ENCODE peak calls at places on chromosomes 5 and 9, in four cellular contexts. M is CD4-positive, CD25-positive, alpha-beta regulatory T cell; W is spleen; G is pancreas. X is an unnamed sample. For H3K4me1, the result is how much of the 10 kb centered on the place peaks cover.

GRCh38 chr9:35489313-35490154 is at the start of gene RUSC2:
- DNase-seq in M (peak), W (peak), G (peak), X (peak)

GRCh38 chr5:124919076-124919475 is 172.6 kb upstream of the ZNF608 start:
- DNase-seq in M (no peak), W (no peak), G (no peak), X (no peak)

GRCh38 chr5:87966213-87966612 is 302.4 kb downstream of the TMEM161B start:
- DNase-seq in M (no peak), W (no peak), G (no peak), X (no peak)

GRCh38 chr5:175478008-175478383 is 364 bp upstream of the SFXN1 start:
- DNase-seq in M (no peak), W (no peak), G (no peak), X (no peak)

GRCh38 chr9:72633966-72634365 is 112.6 kb downstream of the TMC1 start:
- DNase-seq in M (no peak), W (no peak), G (no peak), X (no peak)

GRCh38 chr5:150317048-150318003 is 14.6 kb upstream of the ARSI start:
- DNase-seq in M (no peak), W (no peak), G (no peak), X (no peak)

GRCh38 chr5:464446-464842 is 21.5 kb downstream of the EXOC3 start:
- DNase-seq in M (no peak), W (peak), G (no peak), X (no peak)

GRCh38 chr5:157328277-157328912 is 62.5 kb downstream of the CYFIP2 start:
- DNase-seq in M (peak), W (peak), G (no peak), X (peak)

GRCh38 chr9:108056805-108057386 is 567.3 kb upstream of the KLF4 start:
- DNase-seq in M (no peak), W (no peak), G (no peak), X (no peak)

GRCh38 chr5:54611290-54611951 is 93.9 kb downstream of the SNX18 start:
- DNase-seq in M (no peak), W (no peak), G (no peak), X (no peak)

GRCh38 chr9:108182270-108182669 is 673.5 kb downstream of the ACTL7B start:
- DNase-seq in M (no peak), W (no peak), G (no peak), X (no peak)

GRCh38 chr5:158759276-158759675 is 340.4 kb downstream of the EBF1 start:
- DNase-seq in M (no peak), W (no peak), G (no peak), X (no peak)

GRCh38 chr9:107631788-107632187 is 142.2 kb upstream of the KLF4 start:
- DNase-seq in M (no peak), W (no peak), G (no peak), X (no peak)

GRCh38 chr9:76873056-76873792 is 32.7 kb downstream of the PRUNE2 start:
- DNase-seq in M (no peak), W (no peak), G (no peak), X (no peak)

GRCh38 chr9:110835404-110835803 is 166.8 kb downstream of the MUSK start:
- DNase-seq in M (no peak), W (no peak), G (no peak), X (no peak)

DNA sequence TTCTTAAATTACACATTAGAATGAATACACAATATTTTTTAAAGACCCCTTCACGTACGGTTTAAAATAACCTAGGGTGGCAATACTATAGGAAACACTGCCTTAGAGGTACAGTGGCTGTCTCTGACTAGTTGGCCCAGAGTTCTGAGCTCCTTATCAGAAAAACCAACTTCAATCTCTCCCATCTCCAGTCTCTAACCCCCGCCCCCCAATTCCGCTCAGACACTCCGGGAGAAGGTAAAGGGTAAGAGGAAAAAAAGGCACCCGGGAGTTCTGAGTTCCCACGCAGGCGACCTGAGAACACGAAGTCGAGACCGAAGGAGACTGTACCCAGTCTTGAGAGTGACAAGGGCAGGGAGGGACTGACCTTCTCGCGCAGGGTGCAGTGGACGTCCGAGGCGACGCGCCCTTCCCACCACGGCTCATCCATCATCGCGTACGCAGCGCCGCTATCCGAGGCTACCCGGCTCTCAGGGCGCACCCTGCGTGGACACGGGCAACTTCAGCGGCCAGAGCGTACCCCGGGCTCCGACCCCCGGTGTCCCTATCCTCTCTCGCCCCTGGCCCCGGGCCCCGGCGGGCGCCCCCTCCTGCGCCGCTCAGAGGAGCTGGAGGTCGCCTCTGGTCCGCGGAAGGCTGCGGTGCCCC is 749 bp downstream of the CCNJL start:
- DNase-seq in M (no peak), W (peak), G (peak), X (no peak)
- H3K4me3 ChIP-seq in M (no peak), W (peak), G (peak), X (no peak)

GRCh38 chr5:173707392-173707791 is 90.9 kb upstream of the BOD1 start:
- DNase-seq in M (no peak), W (no peak), G (no peak), X (no peak)

GRCh38 chr5:173704615-173705511 is 88.4 kb upstream of the BOD1 start:
- DNase-seq in M (no peak), W (no peak), G (no peak), X (no peak)

GRCh38 chr5:173706700-173707099 is 90.2 kb upstream of the BOD1 start:
- DNase-seq in M (no peak), W (no peak), G (no peak), X (no peak)

GRCh38 chr5:173703466-173703865 is 87.0 kb upstream of the BOD1 start:
- DNase-seq in M (no peak), W (no peak), G (no peak), X (no peak)

GRCh38 chr5:173705512-173705825 is 89.0 kb upstream of the BOD1 start:
- DNase-seq in M (no peak), W (no peak), G (no peak), X (no peak)
- H3K4me1 ChIP-seq in M (under half), W (under half), G (under half), X (under half)

GRCh38 chr5:141681695-141682641 is at the start of gene ARAP3:
- DNase-seq in M (peak), W (peak), G (peak), X (peak)

GRCh38 chr5:141683596-141684161 is 1.6 kb upstream of the ARAP3 start:
- DNase-seq in M (no peak), W (peak), G (no peak), X (no peak)

GRCh38 chr5:141680178-141680577 is 1.9 kb downstream of the ARAP3 start:
- DNase-seq in M (no peak), W (peak), G (no peak), X (no peak)

GRCh38 chr5:141680751-141681201 is 1.3 kb downstream of the ARAP3 start:
- DNase-seq in M (no peak), W (no peak), G (no peak), X (no peak)

GRCh38 chr5:141681295-141681694 is 735 bp downstream of the ARAP3 start:
- DNase-seq in M (no peak), W (no peak), G (no peak), X (no peak)
- H3K27ac ChIP-seq in M (peak), W (peak), G (peak), X (no peak)

DNA sequence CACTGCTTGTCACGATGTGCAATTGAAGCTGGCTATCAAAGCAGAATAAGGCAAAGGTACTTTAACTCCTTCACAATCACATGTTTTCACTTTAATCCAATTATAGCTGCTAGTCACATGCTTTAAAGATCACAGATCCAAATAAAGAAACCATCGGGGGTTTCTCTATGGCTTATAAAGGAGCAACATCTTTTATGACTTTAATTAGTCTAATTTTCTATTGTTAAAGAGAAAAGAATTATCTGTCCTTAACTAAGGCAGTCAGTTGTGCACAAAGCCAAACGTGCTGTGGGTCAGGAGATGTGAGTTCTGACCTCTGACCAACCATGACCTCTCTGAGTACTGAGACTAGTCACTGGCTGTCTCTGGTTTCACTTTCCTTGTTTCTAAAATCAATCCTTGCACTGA is 561.1 kb downstream of the RAB3C start:
- DNase-seq in M (no peak), W (no peak), G (no peak), X (no peak)
- H3K4me3 ChIP-seq in M (no peak), W (no peak), G (no peak), X (no peak)

GRCh38 chr9:121357011-121357410 is 13.0 kb downstream of the STOM start:
- DNase-seq in M (no peak), W (no peak), G (no peak), X (no peak)

GRCh38 chr9:121353246-121353975 is 16.6 kb downstream of the STOM start:
- DNase-seq in M (peak), W (no peak), G (no peak), X (peak)

GRCh38 chr9:121350993-121351561 is 19.0 kb downstream of the STOM start:
- DNase-seq in M (no peak), W (no peak), G (no peak), X (no peak)

GRCh38 chr9:121354141-121354540 is 15.9 kb downstream of the STOM start:
- DNase-seq in M (no peak), W (no peak), G (no peak), X (no peak)

DNA sequence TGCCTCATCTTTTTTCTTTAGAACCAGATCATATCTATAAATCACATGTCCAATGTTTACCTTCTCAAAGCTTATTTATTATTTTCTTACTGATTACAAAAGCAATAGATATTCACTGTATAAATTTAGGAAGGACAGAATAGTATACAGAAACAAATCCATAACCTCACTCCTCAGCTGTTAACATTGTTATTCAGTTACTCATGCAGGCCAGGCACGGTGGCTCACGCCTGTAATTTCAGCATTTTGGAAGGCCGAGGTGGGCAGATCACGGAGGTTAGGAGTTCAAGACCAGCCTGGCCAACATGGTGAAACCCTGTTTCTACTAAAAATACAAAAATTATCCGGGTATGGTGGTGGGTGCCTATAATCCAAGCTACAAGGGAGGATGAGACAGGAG is 15.3 kb downstream of the STOM start:
- DNase-seq in M (no peak), W (no peak), G (no peak), X (no peak)
- H3K4me1 ChIP-seq in M (under half), W (half or more), G (under half), X (half or more)

X was measured in CD4-positive, alpha-beta memory T cell.